ENCODE peak calls at places on chromosomes 4 and X, in five cellular contexts. O, U, S, Q and A are unnamed samples.

GRCh38 chr4:79207281-79207680 is 118.6 kb downstream of the NAA11 start:
- DNase-seq in O (no peak), U (no peak), S (no peak), Q (no peak), A (no peak)

GRCh38 chrX:13763489-13763888 is 28.9 kb downstream of the OFD1 start:
- DNase-seq in O (no peak), U (no peak), S (no peak), Q (no peak), A (no peak)

GRCh38 chrX:13254076-13254785 is 65.6 kb downstream of the ATXN3L start:
- DNase-seq in O (peak), U (no peak), S (peak), Q (peak), A (no peak)

GRCh38 chr4:7736436-7737267 is 203.0 kb downstream of the AFAP1 start:
- DNase-seq in O (no peak), U (no peak), S (peak), Q (no peak), A (no peak)

GRCh38 chr4:153471691-153472080 is 5.5 kb downstream of the TMEM131L start:
- DNase-seq in O (no peak), U (no peak), S (no peak), Q (no peak), A (no peak)

GRCh38 chr4:7364979-7365378 is 69.8 kb downstream of the PSAPL1 start:
- DNase-seq in O (no peak), U (no peak), S (no peak), Q (no peak), A (no peak)

GRCh38 chr4:174086829-174087799 is 196.4 kb downstream of the FBXO8 start:
- DNase-seq in O (no peak), U (no peak), S (no peak), Q (no peak), A (no peak)

GRCh38 chr4:8278421-8279287 is 9.1 kb downstream of the HTRA3 start:
- DNase-seq in O (peak), U (no peak), S (peak), Q (no peak), A (no peak)

GRCh38 chr4:174120446-174121142 is 162.9 kb downstream of the FBXO8 start:
- DNase-seq in O (peak), U (no peak), S (peak), Q (peak), A (peak)

GRCh38 chrX:100491174-100491573 is 81.1 kb upstream of the PCDH19 start:
- DNase-seq in O (no peak), U (no peak), S (no peak), Q (no peak), A (no peak)

GRCh38 chrX:155864655-155865054 is 16.5 kb upstream of the VAMP7 start:
- DNase-seq in O (peak), U (no peak), S (no peak), Q (peak), A (no peak)

GRCh38 chr4:21490682-21491081 is 457.9 kb downstream of the KCNIP4 start:
- DNase-seq in O (no peak), U (no peak), S (no peak), Q (peak), A (no peak)

GRCh38 chrX:139762400-139763183 is 54.6 kb upstream of the MCF2 start:
- DNase-seq in O (no peak), U (no peak), S (peak), Q (no peak), A (no peak)

GRCh38 chr4:184815046-184815877 is 10.5 kb downstream of the ACSL1 start:
- DNase-seq in O (peak), U (no peak), S (peak), Q (peak), A (no peak)

GRCh38 chr4:73904491-73904890 is 35.3 kb downstream of the CXCL1 start:
- DNase-seq in O (no peak), U (no peak), S (no peak), Q (no peak), A (no peak)

GRCh38 chrX:50111762-50112161 is 89.0 kb downstream of the AKAP4 start:
- DNase-seq in O (no peak), U (no peak), S (no peak), Q (no peak), A (no peak)

GRCh38 chrX:151396042-151396826 is 772 bp upstream of the VMA21 start:
- DNase-seq in O (peak), U (no peak), S (peak), Q (no peak), A (no peak)

GRCh38 chrX:150361777-150362351 is 1.3 kb upstream of the MAMLD1 start:
- DNase-seq in O (peak), U (peak), S (peak), Q (peak), A (no peak)

GRCh38 chrX:10519761-10520160 is 100.6 kb downstream of the MID1 start:
- DNase-seq in O (peak), U (no peak), S (peak), Q (peak), A (no peak)

GRCh38 chr4:951594-952468 is 19.6 kb downstream of the TMEM175 start:
- DNase-seq in O (no peak), U (no peak), S (no peak), Q (no peak), A (no peak)

GRCh38 chrX:41473936-41474725 is 27.0 kb downstream of the NYX start:
- DNase-seq in O (no peak), U (no peak), S (no peak), Q (no peak), A (no peak)
- H3K18ac ChIP-seq in O (no peak), U (peak), S (no peak), Q (peak), A (peak)

GRCh38 chrX:6679988-6680387 is 145.1 kb upstream of the VCX3A start:
- DNase-seq in O (no peak), U (no peak), S (no peak), Q (no peak), A (no peak)
- H3K27ac ChIP-seq in O (no peak), U (no peak), S (no peak), Q (no peak), A (no peak)

GRCh38 chrX:2708016-2708415 is 16.9 kb downstream of the CD99 start:
- DNase-seq in O (peak), U (no peak), S (no peak), Q (no peak), A (no peak)

GRCh38 chrX:2705461-2705860 is 14.4 kb downstream of the CD99 start:
- DNase-seq in O (no peak), U (no peak), S (no peak), Q (no peak), A (no peak)

GRCh38 chrX:2708601-2709200 is 17.6 kb downstream of the CD99 start:
- DNase-seq in O (no peak), U (no peak), S (no peak), Q (no peak), A (no peak)

GRCh38 chrX:2705036-2705435 is 13.9 kb downstream of the CD99 start:
- DNase-seq in O (peak), U (no peak), S (no peak), Q (no peak), A (no peak)

DNA sequence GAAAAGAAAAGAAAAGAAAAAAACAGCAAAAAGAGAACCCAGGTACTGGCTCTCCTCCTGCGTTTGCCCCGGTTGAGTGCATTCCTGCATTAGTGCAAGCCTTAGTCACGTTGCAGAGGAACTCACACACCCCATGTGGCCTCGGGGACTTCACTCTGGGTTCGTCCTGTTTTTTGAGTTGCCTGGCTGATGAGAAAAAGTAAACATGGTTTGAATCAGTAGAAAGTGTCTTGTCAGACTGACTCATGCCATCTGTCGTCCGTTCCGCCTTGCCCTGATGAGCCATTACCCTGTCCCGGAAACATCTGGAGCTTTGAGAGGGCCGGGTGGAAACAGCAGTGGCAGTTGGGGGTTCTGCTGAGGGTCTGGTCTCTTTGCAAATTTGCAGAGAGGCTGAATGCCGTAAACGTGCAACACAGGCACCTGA is 16.3 kb downstream of the CD99 start:
- DNase-seq in O (peak), U (no peak), S (peak), Q (peak), A (no peak)
- H3K18ac ChIP-seq in O (peak), U (no peak), S (no peak), Q (no peak), A (peak)

GRCh38 chr4:76570141-76570989 is 135.3 kb downstream of the SHROOM3 start:
- DNase-seq in O (peak), U (no peak), S (peak), Q (peak), A (no peak)
- H3K27ac ChIP-seq in O (peak), U (no peak), S (peak), Q (no peak), A (no peak)

GRCh38 chr4:150252741-150253140 is 174.5 kb downstream of the DCLK2 start:
- DNase-seq in O (no peak), U (no peak), S (no peak), Q (no peak), A (no peak)
- H3K18ac ChIP-seq in O (no peak), U (no peak), S (no peak), Q (no peak), A (no peak)

GRCh38 chr4:54659213-54660144 is 1.7 kb downstream of the KIT start:
- DNase-seq in O (peak), U (peak), S (peak), Q (peak), A (peak)
- H3K27ac ChIP-seq in O (no peak), U (no peak), S (peak), Q (no peak), A (no peak)

DNA sequence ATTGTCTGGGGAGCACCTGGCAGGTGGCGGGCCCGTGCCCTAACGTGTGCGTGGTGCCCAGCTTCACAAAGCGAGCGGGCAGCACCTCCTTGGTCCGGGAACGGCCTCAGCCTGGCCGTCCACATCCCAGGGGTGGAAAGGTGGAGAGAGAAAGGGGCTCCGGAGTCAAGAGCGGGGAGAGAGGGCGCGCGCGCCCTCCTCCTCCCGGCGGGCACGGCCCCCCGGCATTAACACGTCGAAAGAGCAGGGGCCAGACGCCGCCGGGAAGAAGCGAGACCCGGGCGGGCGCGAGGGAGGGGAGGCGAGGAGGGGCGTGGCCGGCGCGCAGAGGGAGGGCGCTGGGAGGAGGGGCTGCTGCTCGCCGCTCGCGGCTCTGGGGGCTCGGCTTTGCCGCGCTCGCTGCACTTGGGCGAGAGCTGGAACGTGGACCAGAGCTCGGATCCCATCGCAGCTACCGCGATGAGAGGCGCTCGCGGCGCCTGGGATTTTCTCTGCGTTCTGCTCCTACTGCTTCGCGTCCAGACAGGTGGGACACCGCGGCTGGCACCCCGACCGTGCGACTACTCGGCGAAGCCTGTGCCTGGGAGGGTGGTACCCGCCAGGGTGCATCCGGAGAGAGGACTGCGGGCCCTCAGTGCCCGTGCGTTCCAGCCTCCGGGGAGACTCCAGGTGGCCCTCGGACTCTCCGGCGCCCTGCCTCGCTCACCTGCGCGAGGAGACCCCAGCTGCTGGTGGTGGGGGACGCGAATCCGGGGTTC is at the start of gene KIT:
- DNase-seq in O (peak), U (peak), S (peak), Q (peak), A (peak)
- H3K18ac ChIP-seq in O (no peak), U (peak), S (no peak), Q (peak), A (peak)

DNA sequence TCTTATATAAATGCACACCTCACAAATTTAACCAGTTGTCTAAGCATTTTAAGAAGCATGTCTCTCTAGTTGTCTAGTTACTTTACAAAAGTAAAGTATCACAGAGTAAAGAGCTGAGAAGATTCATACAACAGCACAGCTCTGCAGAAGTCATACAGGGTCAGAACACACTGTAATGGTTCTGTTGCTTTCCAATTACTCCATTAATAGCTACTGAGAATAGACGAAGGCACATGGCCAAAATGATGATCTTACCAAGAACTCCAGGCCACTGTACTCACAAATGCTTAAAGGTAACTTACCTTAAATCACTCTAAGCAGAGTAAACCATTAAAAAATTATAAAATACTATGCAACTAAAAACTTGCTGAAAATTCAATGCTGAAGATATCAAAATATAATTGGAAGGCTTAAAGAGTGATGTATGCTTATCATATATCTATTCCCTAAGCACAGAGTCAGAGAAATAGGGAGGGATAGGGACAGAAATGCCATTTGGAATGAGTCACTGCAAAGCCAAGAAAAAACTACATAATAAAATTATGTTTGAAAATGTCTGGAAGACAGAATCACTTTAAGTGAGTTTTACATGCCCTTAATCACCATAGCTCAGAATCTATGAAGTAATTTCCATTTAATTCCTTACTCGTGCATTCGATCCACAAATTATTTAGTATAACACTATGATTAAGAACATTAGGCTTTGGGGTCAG is 71.0 kb downstream of the DDX60L start:
- DNase-seq in O (peak), U (no peak), S (peak), Q (no peak), A (no peak)
- H3K27ac ChIP-seq in O (peak), U (no peak), S (no peak), Q (no peak), A (no peak)

DNA sequence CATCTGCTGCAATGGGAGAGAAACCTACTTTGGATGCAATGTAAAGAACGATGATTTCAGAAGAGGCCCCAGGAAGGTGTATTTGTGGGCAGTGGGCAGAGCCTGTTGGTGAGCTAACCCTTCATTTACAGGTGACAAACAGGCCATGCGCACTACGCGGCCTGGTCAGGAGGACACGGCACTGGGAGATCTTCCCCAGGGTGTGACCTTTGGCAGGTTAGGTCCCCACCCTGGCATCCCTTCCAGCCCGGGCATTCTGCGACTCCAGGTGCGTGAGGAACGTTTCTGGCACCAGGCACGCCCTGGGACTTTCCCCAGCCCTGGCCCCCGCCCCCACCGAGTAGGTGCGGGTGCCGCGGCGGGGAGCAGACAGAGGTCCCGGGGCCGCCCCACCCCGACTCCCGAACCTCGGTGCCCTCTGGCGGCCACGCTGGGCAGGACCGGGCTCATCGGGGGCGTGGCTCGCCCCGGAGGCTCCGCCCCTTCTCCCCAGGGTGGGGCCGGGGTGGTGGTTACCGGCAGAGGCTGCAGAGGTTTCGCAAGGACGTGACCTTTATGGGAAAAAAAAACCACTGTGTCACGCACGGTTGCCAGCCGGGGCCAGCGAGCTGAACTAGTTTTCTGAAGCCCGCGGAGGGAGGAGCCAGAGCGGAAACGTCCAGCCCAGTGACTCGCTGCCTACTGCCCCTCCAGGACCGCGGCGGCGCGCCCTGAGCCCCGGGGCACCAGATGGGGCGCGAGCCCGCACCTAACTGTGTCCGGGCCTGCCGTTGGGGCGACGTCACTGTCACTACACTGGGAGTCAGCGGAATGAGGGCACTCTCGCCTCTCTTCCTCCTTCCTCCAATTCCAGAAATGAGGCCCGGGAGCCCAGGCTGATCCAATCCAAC is 5.0 kb upstream of the NYX start:
- DNase-seq in O (peak), U (peak), S (peak), Q (peak), A (peak)
- H3K18ac ChIP-seq in O (peak), U (no peak), S (peak), Q (no peak), A (peak)